ENCODE peak calls at places on chromosomes 13 and 19, in ten cellular contexts. One of them, this sample, is unnamed.

GRCh38 chr13:113652404-113653263 is 5.4 kb downstream of the ATP4B start:
- DNase-seq in psoas muscle: peak
- DNase-seq in astrocyte of the spinal cord: no peak
- DNase-seq in lung: no peak
- DNase-seq in fibroblast of mammary gland: no peak
- DNase-seq in NB4: no peak
- DNase-seq in dorsolateral prefrontal cortex: peak
- DNase-seq in cardiac muscle cell: no peak
- DNase-seq in nephron progenitor cell: no peak
- DNase-seq in fibroblast of pulmonary artery: no peak
- DNase-seq in this sample: no peak

GRCh38 chr19:53908933-53909415 is at the start of gene CACNG7:
- DNase-seq in psoas muscle: peak
- DNase-seq in astrocyte of the spinal cord: no peak
- DNase-seq in lung: no peak
- DNase-seq in fibroblast of mammary gland: no peak
- DNase-seq in NB4: no peak
- DNase-seq in dorsolateral prefrontal cortex: peak
- DNase-seq in cardiac muscle cell: no peak
- DNase-seq in nephron progenitor cell: peak
- DNase-seq in fibroblast of pulmonary artery: peak
- DNase-seq in this sample: no peak

GRCh38 chr13:50080158-50080855 is 65.1 kb downstream of the KCNRG start:
- DNase-seq in psoas muscle: no peak
- DNase-seq in astrocyte of the spinal cord: peak
- DNase-seq in lung: no peak
- DNase-seq in fibroblast of mammary gland: peak
- DNase-seq in NB4: peak
- DNase-seq in dorsolateral prefrontal cortex: no peak
- DNase-seq in cardiac muscle cell: peak
- DNase-seq in nephron progenitor cell: peak
- DNase-seq in fibroblast of pulmonary artery: peak
- DNase-seq in this sample: no peak

GRCh38 chr19:33199441-33200265 is 5.5 kb downstream of the LRP3 start:
- DNase-seq in psoas muscle: no peak
- DNase-seq in astrocyte of the spinal cord: no peak
- DNase-seq in lung: no peak
- DNase-seq in fibroblast of mammary gland: no peak
- DNase-seq in NB4: peak
- DNase-seq in dorsolateral prefrontal cortex: no peak
- DNase-seq in cardiac muscle cell: no peak
- DNase-seq in nephron progenitor cell: no peak
- DNase-seq in fibroblast of pulmonary artery: no peak
- DNase-seq in this sample: no peak

GRCh38 chr13:94154362-94154761 is 325.1 kb downstream of the DCT start:
- DNase-seq in psoas muscle: peak
- DNase-seq in astrocyte of the spinal cord: peak
- DNase-seq in lung: peak
- DNase-seq in fibroblast of mammary gland: peak
- DNase-seq in NB4: no peak
- DNase-seq in dorsolateral prefrontal cortex: no peak
- DNase-seq in cardiac muscle cell: no peak
- DNase-seq in nephron progenitor cell: no peak
- DNase-seq in fibroblast of pulmonary artery: peak
- DNase-seq in this sample: no peak

GRCh38 chr19:38250428-38250820 is 5.8 kb downstream of the PPP1R14A start:
- DNase-seq in psoas muscle: no peak
- DNase-seq in astrocyte of the spinal cord: no peak
- DNase-seq in lung: no peak
- DNase-seq in fibroblast of mammary gland: no peak
- DNase-seq in NB4: no peak
- DNase-seq in dorsolateral prefrontal cortex: no peak
- DNase-seq in cardiac muscle cell: no peak
- DNase-seq in nephron progenitor cell: no peak
- DNase-seq in fibroblast of pulmonary artery: no peak
- DNase-seq in this sample: no peak

GRCh38 chr19:17554968-17555479 is 425 bp upstream of the COLGALT1 start:
- DNase-seq in psoas muscle: no peak
- DNase-seq in astrocyte of the spinal cord: no peak
- DNase-seq in lung: no peak
- DNase-seq in fibroblast of mammary gland: no peak
- DNase-seq in NB4: no peak
- DNase-seq in dorsolateral prefrontal cortex: no peak
- DNase-seq in cardiac muscle cell: no peak
- DNase-seq in nephron progenitor cell: no peak
- DNase-seq in fibroblast of pulmonary artery: no peak
- DNase-seq in this sample: no peak

GRCh38 chr13:21909331-21909730 is 238.5 kb downstream of the FGF9 start:
- DNase-seq in psoas muscle: no peak
- DNase-seq in astrocyte of the spinal cord: no peak
- DNase-seq in lung: no peak
- DNase-seq in fibroblast of mammary gland: no peak
- DNase-seq in NB4: no peak
- DNase-seq in dorsolateral prefrontal cortex: no peak
- DNase-seq in cardiac muscle cell: no peak
- DNase-seq in nephron progenitor cell: no peak
- DNase-seq in fibroblast of pulmonary artery: no peak
- DNase-seq in this sample: no peak

GRCh38 chr13:80379245-80379644 is 38.3 kb upstream of the SPRY2 start:
- DNase-seq in psoas muscle: no peak
- DNase-seq in astrocyte of the spinal cord: peak
- DNase-seq in lung: no peak
- DNase-seq in fibroblast of mammary gland: peak
- DNase-seq in NB4: no peak
- DNase-seq in dorsolateral prefrontal cortex: no peak
- DNase-seq in cardiac muscle cell: no peak
- DNase-seq in nephron progenitor cell: no peak
- DNase-seq in fibroblast of pulmonary artery: peak
- DNase-seq in this sample: no peak

DNA sequence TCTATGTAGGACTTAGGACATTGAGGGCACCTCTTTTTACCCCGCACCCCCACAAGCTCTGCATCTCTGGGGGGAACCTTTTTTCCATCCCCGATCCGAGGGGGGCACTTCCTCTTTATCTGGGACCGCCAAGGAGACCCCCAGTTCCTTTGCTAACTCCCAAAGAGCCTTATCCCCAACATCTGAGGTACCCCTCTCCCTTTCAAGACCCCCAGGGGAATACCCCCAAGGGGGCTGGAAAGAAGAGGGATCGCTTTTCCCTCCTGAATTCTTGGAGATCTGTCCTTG is 1.1 kb downstream of the TNFSF9 start:
- DNase-seq in psoas muscle: no peak
- DNase-seq in astrocyte of the spinal cord: no peak
- DNase-seq in lung: no peak
- DNase-seq in fibroblast of mammary gland: no peak
- DNase-seq in NB4: no peak
- DNase-seq in dorsolateral prefrontal cortex: no peak
- DNase-seq in cardiac muscle cell: no peak
- DNase-seq in nephron progenitor cell: no peak
- DNase-seq in fibroblast of pulmonary artery: no peak
- DNase-seq in this sample: no peak
- TF ChIP-seq CTCF in psoas muscle: no peak
- TF ChIP-seq CTCF in astrocyte of the spinal cord: no peak
- TF ChIP-seq CTCF in lung: no peak
- TF ChIP-seq CTCF in fibroblast of mammary gland: no peak
- TF ChIP-seq CTCF in NB4: no peak
- TF ChIP-seq CTCF in dorsolateral prefrontal cortex: no peak
- TF ChIP-seq CTCF in cardiac muscle cell: no peak
- TF ChIP-seq CTCF in nephron progenitor cell: no peak
- TF ChIP-seq CTCF in fibroblast of pulmonary artery: no peak
- TF ChIP-seq CTCF in this sample: no peak

DNA sequence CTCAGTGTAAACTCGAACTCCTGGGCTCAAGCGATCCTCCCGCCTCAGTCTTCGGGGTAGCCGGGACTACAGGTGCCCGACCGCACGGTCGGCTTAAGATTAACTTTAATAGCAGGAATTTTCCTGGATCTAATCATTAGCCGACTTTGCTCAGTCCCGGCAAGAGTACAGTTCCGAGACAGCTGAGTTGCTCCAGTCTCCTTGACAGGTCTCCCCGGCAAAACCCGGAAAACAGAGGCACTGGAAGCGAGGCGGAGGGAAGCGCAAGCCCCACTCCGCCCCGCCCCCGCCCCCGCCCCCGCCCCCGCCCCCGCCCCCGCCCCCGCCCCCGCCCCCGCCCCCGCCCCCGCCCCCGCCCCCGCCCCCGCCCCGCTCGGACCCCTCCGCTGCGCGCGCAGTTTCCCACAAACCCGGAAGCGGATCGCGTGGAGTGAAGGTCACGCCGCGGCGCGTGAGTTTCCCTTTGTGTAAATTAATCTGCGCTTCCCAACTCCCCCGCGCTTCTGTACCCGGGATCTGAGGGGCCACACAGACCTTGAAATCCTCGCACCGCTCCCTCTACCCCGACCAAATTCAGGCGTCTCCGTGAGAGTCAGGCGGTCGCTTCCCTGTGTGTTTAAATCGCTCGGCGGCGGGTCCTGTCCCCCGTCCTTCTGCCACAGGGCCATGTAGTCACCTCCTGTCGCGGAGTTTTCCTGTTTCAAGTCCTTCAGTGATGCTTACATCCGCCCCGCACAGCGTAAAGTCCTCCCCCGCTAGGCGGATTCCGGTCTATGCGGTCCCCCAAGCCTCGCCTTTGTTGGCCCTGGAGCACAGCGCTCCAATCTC is at the start of gene ZNF480:
- DNase-seq in psoas muscle: peak
- DNase-seq in astrocyte of the spinal cord: peak
- DNase-seq in lung: peak
- DNase-seq in fibroblast of mammary gland: peak
- DNase-seq in NB4: peak
- DNase-seq in dorsolateral prefrontal cortex: peak
- DNase-seq in cardiac muscle cell: peak
- DNase-seq in nephron progenitor cell: peak
- DNase-seq in fibroblast of pulmonary artery: peak
- DNase-seq in this sample: peak
- TF ChIP-seq CTCF in psoas muscle: no peak
- TF ChIP-seq CTCF in astrocyte of the spinal cord: no peak
- TF ChIP-seq CTCF in lung: no peak
- TF ChIP-seq CTCF in fibroblast of mammary gland: no peak
- TF ChIP-seq CTCF in NB4: no peak
- TF ChIP-seq CTCF in dorsolateral prefrontal cortex: peak
- TF ChIP-seq CTCF in cardiac muscle cell: peak
- TF ChIP-seq CTCF in nephron progenitor cell: no peak
- TF ChIP-seq CTCF in fibroblast of pulmonary artery: peak
- TF ChIP-seq CTCF in this sample: peak

DNA sequence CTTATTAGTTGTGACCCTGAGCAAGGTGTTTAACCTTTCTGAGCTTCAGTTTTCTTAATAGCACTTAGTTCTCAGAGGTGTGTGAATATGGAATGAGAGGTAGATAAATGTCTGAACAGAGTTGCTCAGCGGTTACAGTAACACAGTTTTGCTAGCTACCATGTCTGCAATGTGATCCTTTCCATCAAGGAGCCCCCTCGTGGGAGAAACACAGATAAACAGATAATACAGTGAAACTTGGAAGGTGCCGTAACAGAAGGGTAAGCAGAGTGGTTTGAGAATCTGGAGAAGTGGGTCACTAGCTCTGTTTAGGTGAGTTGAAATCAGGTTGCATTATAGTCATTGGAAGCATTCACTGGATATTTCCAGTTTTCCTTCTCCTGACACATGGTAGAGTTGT is 38.9 kb downstream of the IRS2 start:
- DNase-seq in psoas muscle: no peak
- DNase-seq in astrocyte of the spinal cord: no peak
- DNase-seq in lung: no peak
- DNase-seq in fibroblast of mammary gland: no peak
- DNase-seq in NB4: peak
- DNase-seq in dorsolateral prefrontal cortex: no peak
- DNase-seq in cardiac muscle cell: no peak
- DNase-seq in nephron progenitor cell: no peak
- DNase-seq in fibroblast of pulmonary artery: no peak
- DNase-seq in this sample: no peak
- TF ChIP-seq CTCF in psoas muscle: no peak
- TF ChIP-seq CTCF in astrocyte of the spinal cord: peak
- TF ChIP-seq CTCF in lung: no peak
- TF ChIP-seq CTCF in fibroblast of mammary gland: peak
- TF ChIP-seq CTCF in NB4: peak
- TF ChIP-seq CTCF in dorsolateral prefrontal cortex: no peak
- TF ChIP-seq CTCF in cardiac muscle cell: no peak
- TF ChIP-seq CTCF in nephron progenitor cell: no peak
- TF ChIP-seq CTCF in fibroblast of pulmonary artery: no peak
- TF ChIP-seq CTCF in this sample: no peak

GRCh38 chr19:5440299-5440698 is 14.9 kb upstream of the ZNRF4 start:
- DNase-seq in psoas muscle: no peak
- DNase-seq in astrocyte of the spinal cord: no peak
- DNase-seq in lung: no peak
- DNase-seq in fibroblast of mammary gland: no peak
- DNase-seq in NB4: no peak
- DNase-seq in dorsolateral prefrontal cortex: no peak
- DNase-seq in cardiac muscle cell: no peak
- DNase-seq in nephron progenitor cell: no peak
- DNase-seq in fibroblast of pulmonary artery: no peak
- DNase-seq in this sample: no peak
- TF ChIP-seq CTCF in psoas muscle: no peak
- TF ChIP-seq CTCF in astrocyte of the spinal cord: no peak
- TF ChIP-seq CTCF in lung: no peak
- TF ChIP-seq CTCF in fibroblast of mammary gland: no peak
- TF ChIP-seq CTCF in NB4: no peak
- TF ChIP-seq CTCF in dorsolateral prefrontal cortex: no peak
- TF ChIP-seq CTCF in cardiac muscle cell: no peak
- TF ChIP-seq CTCF in nephron progenitor cell: no peak
- TF ChIP-seq CTCF in fibroblast of pulmonary artery: no peak
- TF ChIP-seq CTCF in this sample: no peak

GRCh38 chr13:52597676-52598075 is 44.6 kb upstream of the HNRNPA1L2 start:
- DNase-seq in psoas muscle: no peak
- DNase-seq in astrocyte of the spinal cord: no peak
- DNase-seq in lung: no peak
- DNase-seq in fibroblast of mammary gland: no peak
- DNase-seq in NB4: no peak
- DNase-seq in dorsolateral prefrontal cortex: no peak
- DNase-seq in cardiac muscle cell: no peak
- DNase-seq in nephron progenitor cell: no peak
- DNase-seq in fibroblast of pulmonary artery: no peak
- DNase-seq in this sample: no peak

GRCh38 chr13:52600666-52601065 is 41.6 kb upstream of the HNRNPA1L2 start:
- DNase-seq in psoas muscle: no peak
- DNase-seq in astrocyte of the spinal cord: peak
- DNase-seq in lung: no peak
- DNase-seq in fibroblast of mammary gland: peak
- DNase-seq in NB4: peak
- DNase-seq in dorsolateral prefrontal cortex: no peak
- DNase-seq in cardiac muscle cell: no peak
- DNase-seq in nephron progenitor cell: no peak
- DNase-seq in fibroblast of pulmonary artery: peak
- DNase-seq in this sample: no peak

GRCh38 chr13:52599037-52599852 is 43.0 kb upstream of the HNRNPA1L2 start:
- DNase-seq in psoas muscle: no peak
- DNase-seq in astrocyte of the spinal cord: peak
- DNase-seq in lung: no peak
- DNase-seq in fibroblast of mammary gland: peak
- DNase-seq in NB4: no peak
- DNase-seq in dorsolateral prefrontal cortex: no peak
- DNase-seq in cardiac muscle cell: no peak
- DNase-seq in nephron progenitor cell: no peak
- DNase-seq in fibroblast of pulmonary artery: peak
- DNase-seq in this sample: no peak

GRCh38 chr13:52599853-52600603 is 42.2 kb upstream of the HNRNPA1L2 start:
- DNase-seq in psoas muscle: peak
- DNase-seq in astrocyte of the spinal cord: peak
- DNase-seq in lung: no peak
- DNase-seq in fibroblast of mammary gland: peak
- DNase-seq in NB4: peak
- DNase-seq in dorsolateral prefrontal cortex: peak
- DNase-seq in cardiac muscle cell: peak
- DNase-seq in nephron progenitor cell: peak
- DNase-seq in fibroblast of pulmonary artery: peak
- DNase-seq in this sample: peak
- TF ChIP-seq CTCF in psoas muscle: no peak
- TF ChIP-seq CTCF in astrocyte of the spinal cord: no peak
- TF ChIP-seq CTCF in lung: no peak
- TF ChIP-seq CTCF in fibroblast of mammary gland: no peak
- TF ChIP-seq CTCF in NB4: no peak
- TF ChIP-seq CTCF in dorsolateral prefrontal cortex: no peak
- TF ChIP-seq CTCF in cardiac muscle cell: no peak
- TF ChIP-seq CTCF in nephron progenitor cell: no peak
- TF ChIP-seq CTCF in fibroblast of pulmonary artery: no peak
- TF ChIP-seq CTCF in this sample: peak

This sample was measured in progenitor cell of endocrine pancreas.